ENCODE peak calls at places on chromosomes 12 and 14, in seven cellular contexts. M is H9, O is A549, F is tibial artery, I is endothelial cell, T is heart left ventricle, A is foreskin fibroblast. X is an unnamed sample.
A peak's percentile ranks its signal among the peaks of the same experiment; 100 is the strongest.

GRCh38 chr14:59969319-59969718 is 49.4 kb downstream of the LRRC9 start:
- DNase-seq in O (no peak), A (peak; percentile 68), T (no peak), M (no peak), I (no peak), F (no peak), X (peak; percentile 99)

GRCh38 chr12:128684357-128684756 is 139.4 kb downstream of the SLC15A4 start:
- DNase-seq in T (no peak), A (no peak), F (no peak), I (no peak), M (no peak), O (no peak), X (no peak)

GRCh38 chr12:29880987-29881386 is 97.2 kb upstream of the TMTC1 start:
- DNase-seq in F (no peak), I (no peak), O (no peak), M (no peak), T (no peak), A (no peak), X (no peak)

GRCh38 chr12:74292351-74293194 is 245.1 kb upstream of the ATXN7L3B start:
- DNase-seq in I (no peak), O (no peak), A (no peak), F (no peak), M (peak; percentile 69), T (no peak), X (no peak)

GRCh38 chr14:22305563-22306127 is 283.4 kb downstream of the DAD1 start:
- DNase-seq in F (no peak), I (no peak), A (no peak), M (no peak), O (no peak), T (no peak), X (no peak)

GRCh38 chr12:106181416-106182114 is 42.8 kb upstream of the NUAK1 start:
- DNase-seq in A (no peak), T (no peak), O (no peak), M (no peak), I (no peak), F (no peak), X (no peak)

GRCh38 chr12:79400481-79400880 is 290.3 kb downstream of the PAWR start:
- DNase-seq in O (no peak), F (no peak), I (no peak), A (no peak), T (no peak), M (no peak), X (no peak)

GRCh38 chr14:60648934-60649814 is at the start of gene SIX1:
- DNase-seq in I (peak; percentile 70), M (peak; percentile 95), A (peak; percentile 98), O (peak; percentile 95), F (peak; percentile 91), T (peak; percentile 57), X (peak; percentile 56)

GRCh38 chr12:108565976-108566375 is 3.6 kb downstream of the ISCU start:
- DNase-seq in I (no peak), O (peak; percentile 48), F (peak; percentile 87), A (peak; percentile 92), T (peak; percentile 78), M (no peak), X (peak; percentile 78)

GRCh38 chr12:57939291-57939690 is 2.1 kb upstream of the ATP23 start:
- DNase-seq in F (no peak), O (no peak), M (no peak), A (no peak), T (no peak), I (no peak), X (no peak)

GRCh38 chr12:75457191-75457590 is 23.4 kb upstream of the GLIPR1 start:
- DNase-seq in I (no peak), O (no peak), A (no peak), T (no peak), F (no peak), M (no peak), X (no peak)
- TF ChIP-seq CTCF in I (no peak), O (no peak), A (no peak), T (no peak), F (no peak), M (no peak), X (no peak)

GRCh38 chr14:23953464-23954278 is at the start of gene DHRS4:
- DNase-seq in I (peak; percentile 76), F (peak; percentile 90), O (peak; percentile 64), T (peak; percentile 86), A (peak; percentile 94), M (peak; percentile 88), X (peak; percentile 46)

GRCh38 chr14:23950411-23951135 is 3.0 kb upstream of the DHRS4 start:
- DNase-seq in O (no peak), A (no peak), M (no peak), T (no peak), I (no peak), F (no peak), X (no peak)

GRCh38 chr14:23951590-23952143 is 1.9 kb upstream of the DHRS4 start:
- DNase-seq in I (no peak), T (no peak), F (no peak), M (peak; percentile 72), A (no peak), O (no peak), X (no peak)
- TF ChIP-seq CTCF in I (no peak), T (no peak), F (no peak), M (peak; percentile 55), A (no peak), O (no peak), X (no peak)

GRCh38 chr12:115791331-115791730 is 486.2 kb downstream of the MED13L start:
- DNase-seq in T (peak; percentile 67), I (no peak), O (no peak), M (no peak), F (no peak), A (no peak), X (no peak)

GRCh38 chr12:115790526-115790925 is 487.0 kb downstream of the MED13L start:
- DNase-seq in I (no peak), F (no peak), O (no peak), M (no peak), T (no peak), A (peak; percentile 14), X (no peak)

DNA sequence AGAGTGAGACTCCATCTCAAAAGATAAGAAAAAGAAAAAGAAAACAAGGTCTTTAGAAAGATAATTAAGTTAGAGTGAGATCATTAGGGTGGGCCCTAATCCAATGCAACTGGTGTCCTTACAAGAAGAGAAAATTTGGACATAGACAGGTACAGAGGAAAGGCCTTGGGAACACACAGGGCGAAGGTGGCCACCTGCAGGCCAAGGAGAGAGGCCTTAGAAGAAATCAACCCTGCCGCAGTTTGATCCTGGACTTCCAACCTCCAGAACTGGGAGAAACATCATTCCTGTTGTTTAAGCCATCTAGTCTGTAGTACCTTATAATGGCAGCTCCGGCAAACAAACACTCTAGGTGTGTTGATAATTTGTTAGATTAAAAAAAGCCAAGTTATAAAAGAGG is 491.9 kb downstream of the MED13L start:
- DNase-seq in A (no peak), O (no peak), F (no peak), T (no peak), I (no peak), M (no peak), X (no peak)
- TF ChIP-seq CTCF in A (no peak), O (no peak), F (no peak), T (no peak), I (no peak), M (peak; percentile 47), X (no peak)

DNA sequence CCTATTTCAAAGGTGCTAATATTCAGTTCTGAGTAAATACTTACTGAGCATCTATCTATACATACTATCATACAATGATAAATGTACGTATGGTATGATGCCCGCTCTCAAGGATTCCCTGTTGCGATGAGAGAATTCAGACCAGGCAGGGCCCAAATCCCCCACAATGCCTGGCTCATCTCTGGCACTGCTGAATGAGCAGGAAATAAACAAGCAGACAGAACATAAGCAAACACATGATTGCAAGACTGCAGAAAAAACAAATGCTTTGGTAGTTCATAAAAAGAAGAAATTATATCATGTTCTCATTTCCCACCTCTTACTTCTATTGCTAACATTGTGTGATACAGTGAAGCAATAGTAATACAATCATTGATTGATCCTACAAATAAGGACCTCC is 77.2 kb upstream of the DUSP6 start:
- DNase-seq in M (no peak), A (no peak), T (no peak), I (no peak), O (no peak), F (no peak), X (no peak)
- TF ChIP-seq CTCF in M (no peak), A (no peak), T (no peak), I (no peak), O (no peak), F (no peak), X (no peak)

GRCh38 chr14:55418411-55418810 is 6.8 kb upstream of the ATG14 start:
- DNase-seq in F (no peak), M (no peak), T (no peak), A (peak; percentile 23), O (no peak), I (no peak), X (no peak)

GRCh38 chr14:55419663-55420062 is 8.0 kb upstream of the ATG14 start:
- DNase-seq in A (no peak), T (no peak), F (no peak), I (no peak), O (no peak), M (no peak), X (no peak)

GRCh38 chr14:55414551-55414950 is 2.9 kb upstream of the ATG14 start:
- DNase-seq in T (no peak), M (no peak), A (no peak), O (no peak), F (no peak), I (no peak), X (no peak)

GRCh38 chr14:55417955-55418354 is 6.3 kb upstream of the ATG14 start:
- DNase-seq in O (no peak), M (no peak), T (no peak), F (no peak), I (no peak), A (no peak), X (no peak)

DNA sequence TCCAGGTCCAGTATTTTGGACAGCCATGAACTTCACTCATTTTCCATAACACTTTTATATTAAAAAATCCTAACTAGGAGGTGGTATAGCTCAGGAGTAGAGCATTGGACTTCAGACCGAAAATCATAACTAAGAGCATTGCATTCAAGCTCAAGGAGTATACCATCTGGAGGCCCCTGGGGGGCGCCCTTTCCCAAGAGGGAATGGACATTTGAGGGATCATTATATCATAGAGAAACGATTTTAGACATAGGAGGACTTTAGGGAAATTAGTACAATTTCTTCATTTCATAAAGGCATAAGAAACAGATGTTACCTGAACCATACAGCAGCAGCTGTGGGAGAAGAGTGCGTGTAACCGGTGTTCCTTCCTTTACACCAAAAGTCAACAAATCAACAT is 5.2 kb upstream of the ATG14 start:
- DNase-seq in M (peak; percentile 45), T (no peak), A (peak; percentile 32), F (no peak), I (peak; percentile 47), O (no peak), X (no peak)
- TF ChIP-seq CTCF in M (peak; percentile 90), T (no peak), A (peak; percentile 53), F (peak; percentile 9), I (peak; percentile 68), O (peak; percentile 44), X (peak; percentile 14)